ENCODE peak calls at places on chromosome 7, in eight cellular contexts. H, B, J, G, T, Z, R and P are unnamed samples.

GRCh38 chr7:44076101-44076895 is 6.0 kb downstream of the POLM start:
- DNase-seq in H (no peak), B (no peak), J (no peak), G (peak; percentile 68), T (peak; percentile 57), Z (no peak), R (no peak), P (no peak)

GRCh38 chr7:815284-816216 is 16.7 kb upstream of the SUN1 start:
- DNase-seq in H (no peak), B (no peak), J (peak; percentile 43), G (no peak), T (no peak), Z (peak; percentile 23), R (peak; percentile 41), P (no peak)

GRCh38 chr7:405489-406211 is 114.0 kb downstream of the PDGFA start:
- DNase-seq in H (no peak), B (no peak), J (no peak), G (peak; percentile 14), T (no peak), Z (no peak), R (peak; percentile 27), P (no peak)

GRCh38 chr7:40008218-40008815 is 58.3 kb downstream of the CDK13 start:
- DNase-seq in H (peak; percentile 6), B (peak; percentile 79), J (no peak), G (no peak), T (no peak), Z (peak; percentile 18), R (no peak), P (peak; percentile 87)

GRCh38 chr7:29457565-29457971 is 106.1 kb upstream of the PRR15 start:
- DNase-seq in H (peak; percentile 14), B (peak; percentile 4), J (no peak), G (no peak), T (no peak), Z (no peak), R (no peak), P (peak; percentile 48)

GRCh38 chr7:135917721-135918120 is 59.4 kb downstream of the MTPN start:
- DNase-seq in H (no peak), B (no peak), J (no peak), G (no peak), T (no peak), Z (no peak), R (no peak), P (no peak)

GRCh38 chr7:89623018-89623672 is 531.1 kb upstream of the STEAP1 start:
- DNase-seq in H (peak; percentile 6), B (peak; percentile 40), J (peak; percentile 47), G (no peak), T (peak; percentile 56), Z (peak; percentile 1), R (no peak), P (peak; percentile 48)

GRCh38 chr7:36735172-36735571 is 10.9 kb upstream of the AOAH start:
- DNase-seq in H (no peak), B (peak; percentile 52), J (no peak), G (no peak), T (no peak), Z (no peak), R (no peak), P (no peak)

GRCh38 chr7:95684505-95684904 is 87.8 kb upstream of the DYNC1I1 start:
- DNase-seq in H (no peak), B (no peak), J (no peak), G (no peak), T (no peak), Z (no peak), R (no peak), P (no peak)

GRCh38 chr7:7996568-7996967 is 28.0 kb downstream of the GLCCI1 start:
- DNase-seq in H (peak; percentile 12), B (peak; percentile 52), J (peak; percentile 63), G (no peak), T (no peak), Z (no peak), R (no peak), P (peak; percentile 59)

GRCh38 chr7:50333266-50333665 is 28.8 kb downstream of the IKZF1 start:
- DNase-seq in H (no peak), B (no peak), J (no peak), G (no peak), T (no peak), Z (no peak), R (no peak), P (no peak)

GRCh38 chr7:82803411-82803810 is 359.3 kb downstream of the PCLO start:
- DNase-seq in H (no peak), B (no peak), J (no peak), G (no peak), T (no peak), Z (no peak), R (no peak), P (peak; percentile 4)

GRCh38 chr7:28573751-28574295 is 161.5 kb downstream of the CREB5 start:
- DNase-seq in H (no peak), B (no peak), J (peak; percentile 61), G (no peak), T (no peak), Z (no peak), R (no peak), P (peak; percentile 73)

GRCh38 chr7:131487217-131487616 is 69.2 kb downstream of the PODXL start:
- DNase-seq in H (no peak), B (no peak), J (no peak), G (no peak), T (no peak), Z (no peak), R (no peak), P (no peak)

GRCh38 chr7:132246591-132246990 is 329.7 kb downstream of the PLXNA4 start:
- DNase-seq in H (no peak), B (no peak), J (no peak), G (no peak), T (no peak), Z (no peak), R (no peak), P (no peak)

GRCh38 chr7:3911685-3912084 is 610.6 kb downstream of the SDK1 start:
- DNase-seq in H (no peak), B (no peak), J (no peak), G (no peak), T (no peak), Z (no peak), R (no peak), P (peak; percentile 18)

GRCh38 chr7:101740981-101741725 is 76.3 kb upstream of the CUX1 start:
- DNase-seq in H (no peak), B (no peak), J (peak; percentile 88), G (no peak), T (no peak), Z (no peak), R (no peak), P (no peak)
- H3K4me3 ChIP-seq in H (no peak overlapping the region), B (no peak overlapping the region), J (no peak overlapping the region), G (no peak overlapping the region), T (no peak overlapping the region), Z (no peak overlapping the region), R (no peak overlapping the region), P (no peak overlapping the region)

DNA sequence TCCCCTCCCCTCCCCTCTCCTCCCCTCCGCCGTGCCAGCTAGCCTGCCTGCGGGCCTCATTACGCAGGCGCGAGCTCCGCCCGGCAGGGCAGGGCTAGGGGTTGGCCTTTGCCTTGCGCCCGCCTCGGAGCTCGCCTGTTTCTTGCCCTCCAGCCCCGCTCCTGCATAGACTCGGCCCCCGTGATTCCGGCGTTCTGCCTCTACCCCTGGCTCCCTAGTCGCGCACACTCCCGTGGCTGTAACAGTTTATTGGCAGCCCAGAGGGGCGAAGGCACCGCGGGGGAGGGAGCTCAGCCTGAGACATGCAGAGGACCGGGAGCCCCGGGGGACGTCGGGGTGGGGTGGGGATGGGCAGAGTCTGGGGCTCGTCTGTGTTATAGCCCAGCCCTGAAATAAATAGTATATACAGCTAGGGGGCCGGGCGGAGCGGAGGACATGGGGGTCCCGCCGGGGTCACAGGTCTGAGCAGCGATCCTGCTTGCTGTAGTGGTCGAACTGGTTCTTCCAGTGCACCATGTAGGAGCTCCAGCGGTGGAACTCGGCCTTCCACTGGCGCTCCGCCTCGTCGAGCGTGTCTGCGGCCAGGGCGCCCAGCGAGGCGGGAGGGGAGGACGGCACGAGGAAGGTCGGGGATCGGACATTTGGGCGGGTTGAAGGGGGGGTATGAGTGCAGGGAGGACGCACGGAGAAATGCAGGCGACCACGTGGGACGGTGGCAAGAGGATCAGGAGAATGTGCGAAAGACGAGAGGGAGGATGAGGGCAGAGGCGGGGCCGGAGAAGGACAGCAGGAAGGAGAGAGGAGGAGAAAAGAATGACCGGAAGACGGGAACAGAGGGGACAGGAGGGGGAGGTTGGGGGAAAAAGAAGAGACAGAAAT is 485 bp upstream of the UFSP1 start:
- DNase-seq in H (peak; percentile 75), B (peak; percentile 93), J (peak; percentile 95), G (peak; percentile 96), T (peak; percentile 94), Z (peak; percentile 96), R (peak; percentile 95), P (peak; percentile 89)
- TF ChIP-seq CTCF in H (peak; percentile 2), B (no peak), J (no peak), G (no peak), T (no peak), Z (no peak), R (no peak), P (no peak)

DNA sequence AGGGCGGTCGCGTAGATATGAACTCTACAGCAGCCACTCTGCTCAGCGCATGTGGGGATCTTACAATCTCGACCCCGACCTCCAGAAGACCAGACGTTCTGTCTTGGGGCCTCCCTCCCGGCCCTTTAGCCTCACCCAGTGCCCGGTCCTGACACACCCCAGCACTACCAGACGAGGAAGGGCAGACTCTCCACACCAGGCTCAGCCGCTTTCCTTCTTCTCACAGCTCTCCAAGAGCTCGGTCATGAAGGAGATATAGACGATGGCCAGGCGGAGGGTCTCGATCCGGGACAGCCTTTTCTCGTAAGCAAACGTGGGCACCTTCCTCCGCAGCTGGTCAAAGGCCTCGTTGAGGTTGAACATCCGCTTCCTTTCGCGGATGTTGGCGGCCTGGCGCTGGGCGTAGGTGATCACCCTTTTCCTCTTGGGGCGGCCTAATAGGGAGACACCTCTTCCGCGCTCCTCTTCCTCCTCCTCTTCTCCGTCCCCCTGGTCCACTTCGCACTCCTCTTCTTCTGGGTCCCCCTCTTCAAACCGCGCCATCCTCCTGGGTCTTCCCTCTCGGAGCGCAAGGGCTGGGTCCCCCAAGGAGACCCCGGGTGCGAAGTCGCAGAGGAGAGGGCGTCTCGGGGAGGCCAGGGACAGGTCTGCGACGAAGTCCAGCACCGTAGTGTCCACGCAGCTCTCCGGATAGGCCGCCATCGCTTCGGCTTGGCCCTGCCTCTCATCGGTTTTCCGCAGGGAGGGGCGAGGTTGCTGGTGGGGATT is at the start of gene FERD3L:
- DNase-seq in H (no peak), B (no peak), J (no peak), G (no peak), T (no peak), Z (no peak), R (no peak), P (no peak)
- H3K4me3 ChIP-seq in H (peak within 1 kb of the TSS; percentile 42), B (peak within 1 kb of the TSS; percentile 12), J (no peak within 1 kb of the TSS), G (peak within 1 kb of the TSS; percentile 22), T (no peak within 1 kb of the TSS), Z (no peak within 1 kb of the TSS), R (no peak within 1 kb of the TSS), P (peak within 1 kb of the TSS; percentile 27)

DNA sequence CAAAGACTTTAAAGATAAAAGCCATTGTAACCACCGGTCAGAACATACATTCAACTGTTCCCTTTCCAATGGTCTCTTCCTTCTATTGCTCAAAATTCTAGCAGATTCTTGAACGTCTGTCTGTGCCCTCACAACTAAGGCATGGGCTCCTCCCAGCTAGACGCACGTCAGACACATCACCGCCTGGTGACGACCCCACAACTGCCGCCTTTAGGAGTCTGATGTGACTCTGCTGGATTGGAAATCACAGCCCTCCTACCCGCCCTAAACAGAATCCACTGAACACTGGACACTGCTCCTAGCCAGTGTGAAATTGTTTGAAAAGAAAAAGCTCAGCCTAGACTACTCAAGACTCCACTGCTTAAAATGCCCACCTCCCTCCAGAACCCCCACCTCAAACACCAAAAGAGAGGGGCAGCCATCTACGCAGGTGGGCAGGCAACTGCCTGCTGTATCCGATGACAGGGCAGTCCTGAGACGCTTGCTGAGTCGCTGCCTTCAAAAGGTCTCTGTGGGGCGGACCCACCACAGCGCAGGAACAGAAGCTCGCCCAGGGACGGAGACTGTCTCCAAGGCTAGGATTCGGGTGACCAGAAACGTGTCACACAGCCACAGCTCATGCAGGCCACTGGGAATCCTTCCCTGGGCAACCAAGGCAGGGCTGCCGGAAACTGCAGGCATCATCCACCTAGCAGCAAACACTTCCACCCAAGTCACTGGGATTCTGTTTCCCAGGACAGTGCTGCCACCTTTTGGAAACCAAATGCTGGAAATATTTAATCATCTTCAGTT is 34.7 kb downstream of the GSDME start:
- DNase-seq in H (peak; percentile 24), B (peak; percentile 52), J (no peak), G (no peak), T (peak; percentile 52), Z (no peak), R (no peak), P (peak; percentile 24)
- TF ChIP-seq CTCF in H (peak; percentile 59), B (peak; percentile 45), J (no peak), G (no peak), T (no peak), Z (peak; percentile 26), R (no peak), P (peak; percentile 20)